ENCODE peak calls at places on chromosomes 5 and 9, in nine cellular contexts. Y is naive thymus-derived CD4-positive, alpha-beta T cell; G is body of pancreas; L is CD8-positive, alpha-beta memory T cell; C is PC-9; U is fibroblast of lung; R is HepG2; Z is stomach; J is psoas muscle. Q is an unnamed sample. For H3K36me3 and H3K4me1, the result is how much of the 10 kb centered on the place peaks cover.

GRCh38 chr9:105067895-105068580 is 140.1 kb upstream of the ABCA1 start:
- DNase-seq in Z (no peak), C (peak), G (no peak), R (no peak), L (no peak), U (peak), Y (no peak), J (no peak), Q (no peak)

GRCh38 chr5:43851741-43852140 is 248.8 kb downstream of the NNT start:
- DNase-seq in U (no peak), Y (no peak), R (no peak), Z (no peak), J (no peak), C (no peak), L (no peak), G (no peak), Q (no peak)

GRCh38 chr9:133710661-133711427 is 27.3 kb downstream of the SARDH start:
- DNase-seq in Z (no peak), U (no peak), L (no peak), G (no peak), J (peak), Y (no peak), C (no peak), R (no peak), Q (no peak)

GRCh38 chr5:112647428-112647827 is 90.3 kb upstream of the APC start:
- DNase-seq in Y (no peak), C (no peak), G (no peak), R (no peak), Z (no peak), J (no peak), U (no peak), L (no peak), Q (no peak)

GRCh38 chr5:38426493-38426892 is 130.0 kb downstream of the LIFR start:
- DNase-seq in U (peak), L (no peak), R (no peak), G (no peak), J (no peak), C (no peak), Z (no peak), Y (no peak), Q (no peak)

GRCh38 chr5:176716320-176716719 is 69.0 kb downstream of the TSPAN17 start:
- DNase-seq in C (no peak), U (peak), Z (no peak), R (no peak), Y (no peak), L (no peak), J (no peak), G (peak), Q (no peak)

GRCh38 chr9:123562844-123563346 is 206.9 kb downstream of the CRB2 start:
- DNase-seq in Z (no peak), U (peak), R (no peak), J (no peak), Y (no peak), C (no peak), L (no peak), G (peak), Q (peak)

GRCh38 chr5:102778478-102778877 is 23.4 kb downstream of the PAM start:
- DNase-seq in L (no peak), Z (no peak), C (no peak), R (no peak), Y (no peak), J (no peak), G (no peak), U (peak), Q (no peak)

GRCh38 chr5:107289030-107289714 is 381.6 kb downstream of the EFNA5 start:
- DNase-seq in Y (no peak), R (no peak), L (no peak), C (no peak), G (no peak), U (no peak), J (no peak), Z (no peak), Q (no peak)

GRCh38 chr5:96175090-96175489 is 213.4 kb upstream of the ELL2 start:
- DNase-seq in Z (no peak), U (no peak), R (no peak), L (no peak), C (no peak), J (no peak), G (no peak), Y (no peak), Q (no peak)

GRCh38 chr5:14778789-14779070 is 92.8 kb downstream of the ANKH start:
- DNase-seq in R (no peak), L (no peak), G (no peak), U (no peak), Z (no peak), Y (no peak), C (no peak), J (no peak), Q (no peak)

GRCh38 chr5:61659221-61659696 is 327.2 kb downstream of the ZSWIM6 start:
- DNase-seq in Y (no peak), G (peak), Z (peak), U (no peak), L (no peak), R (no peak), J (no peak), C (no peak), Q (no peak)

GRCh38 chr9:94017939-94018531 is 62.9 kb upstream of the BARX1 start:
- DNase-seq in C (no peak), R (no peak), G (no peak), J (no peak), Z (no peak), Y (no peak), U (peak), L (no peak), Q (no peak)

GRCh38 chr5:119323630-119324000 is 32.2 kb upstream of the TNFAIP8 start:
- DNase-seq in U (peak), Y (no peak), L (no peak), R (no peak), Z (no peak), C (peak), G (no peak), J (no peak), Q (no peak)

GRCh38 chr5:65102501-65102825 is 333.7 kb downstream of the CWC27 start:
- DNase-seq in Y (no peak), R (no peak), J (no peak), Z (no peak), U (no peak), G (no peak), C (no peak), L (no peak), Q (no peak)

GRCh38 chr9:69234683-69235082 is 60.6 kb downstream of the TJP2 start:
- DNase-seq in Y (no peak), J (no peak), G (no peak), L (no peak), Z (no peak), C (no peak), R (no peak), U (no peak), Q (no peak)

GRCh38 chr5:146151970-146152369 is 30.5 kb downstream of the LARS1 start:
- DNase-seq in Y (no peak), Z (no peak), U (no peak), C (peak), R (no peak), G (no peak), J (no peak), L (no peak), Q (no peak)

GRCh38 chr5:152907488-152908245 is 502.6 kb upstream of the NMUR2 start:
- DNase-seq in Z (no peak), Y (no peak), G (no peak), J (no peak), R (no peak), L (no peak), U (no peak), C (no peak), Q (no peak)

GRCh38 chr9:69898714-69899209 is 78.1 kb downstream of the CFAP95 start:
- DNase-seq in J (no peak), G (no peak), L (no peak), Z (no peak), R (peak), Y (no peak), U (peak), C (peak), Q (no peak)

GRCh38 chr9:79360387-79361347 is 211.1 kb upstream of the TLE4 start:
- DNase-seq in J (no peak), U (peak), Y (no peak), R (no peak), Z (no peak), L (no peak), G (no peak), C (no peak), Q (no peak)

GRCh38 chr9:70439991-70440706 is 25.7 kb upstream of the KLF9 start:
- DNase-seq in R (no peak), J (no peak), U (peak), Z (no peak), C (no peak), Y (no peak), L (no peak), G (no peak), Q (no peak)

GRCh38 chr9:124782661-124783574 is 6.0 kb downstream of the OLFML2A start:
- DNase-seq in R (no peak), Z (peak), Y (no peak), C (no peak), U (no peak), J (no peak), G (no peak), L (no peak), Q (no peak)

GRCh38 chr9:78298046-78298511 is 1.2 kb downstream of the PSAT1 start:
- DNase-seq in U (no peak), G (no peak), Y (no peak), C (no peak), L (no peak), Z (no peak), J (no peak), R (peak), Q (no peak)

GRCh38 chr9:78297672-78297961 is 692 bp downstream of the PSAT1 start:
- DNase-seq in J (no peak), R (no peak), Y (no peak), Z (no peak), G (no peak), U (no peak), L (no peak), C (peak), Q (no peak)

GRCh38 chr9:78295731-78296130 is 1.2 kb upstream of the PSAT1 start:
- DNase-seq in Y (no peak), U (no peak), Z (no peak), L (no peak), C (no peak), R (peak), J (no peak), G (no peak), Q (no peak)

GRCh38 chr9:78296208-78296892 is 575 bp upstream of the PSAT1 start:
- DNase-seq in J (peak), L (no peak), R (peak), Y (no peak), Z (peak), U (peak), C (peak), G (peak), Q (no peak)

DNA sequence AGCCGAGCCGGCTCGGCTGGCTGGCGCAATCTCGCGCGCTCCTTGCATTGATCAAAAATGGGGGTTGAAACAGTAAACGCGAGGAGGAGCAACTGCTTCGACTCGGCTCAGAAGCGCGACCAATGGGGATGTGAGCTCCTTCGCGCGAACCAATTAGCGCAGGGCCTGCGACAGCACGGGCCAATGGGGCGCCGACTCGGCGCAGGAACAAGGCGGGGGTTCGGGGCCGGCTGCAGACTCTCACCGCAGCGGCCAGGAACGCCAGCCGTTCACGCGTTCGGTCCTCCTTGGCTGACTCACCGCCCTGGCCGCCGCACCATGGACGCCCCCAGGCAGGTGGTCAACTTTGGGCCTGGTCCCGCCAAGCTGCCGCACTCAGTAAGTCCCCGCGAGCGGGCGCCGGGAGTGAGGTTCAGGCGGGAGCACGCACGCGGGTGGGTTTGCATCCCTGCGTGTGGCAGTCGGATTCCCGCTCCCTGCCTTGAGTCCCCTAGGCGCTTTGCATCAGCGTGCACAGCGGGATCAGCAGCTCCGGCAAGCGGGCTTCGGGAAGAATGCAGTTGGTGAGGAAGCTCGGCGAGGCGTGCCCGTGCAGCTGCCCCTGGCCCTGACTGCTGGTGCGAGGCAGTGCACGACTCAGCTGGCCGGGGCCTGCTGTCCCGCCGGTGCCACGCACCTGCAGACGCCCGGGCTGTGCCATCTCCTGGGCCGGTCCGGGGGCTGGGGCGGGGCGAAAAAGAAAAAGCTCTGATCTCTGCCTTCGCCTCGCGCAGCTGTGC is at the start of gene PSAT1:
- DNase-seq in C (peak), J (peak), R (peak), L (peak), U (peak), Z (peak), G (peak), Y (peak), Q (peak)
- H3K4me3 ChIP-seq in C (peak), J (peak), R (peak), L (peak), U (peak), Z (peak), G (peak), Y (peak), Q (peak)

GRCh38 chr5:32595118-32595517 is 9.8 kb downstream of the SUB1 start:
- DNase-seq in Z (no peak), U (no peak), C (peak), Y (no peak), J (no peak), L (no peak), R (no peak), G (no peak), Q (no peak)

GRCh38 chr5:32597046-32597629 is 11.8 kb downstream of the SUB1 start:
- DNase-seq in R (no peak), J (no peak), Y (no peak), G (no peak), Z (no peak), C (no peak), U (no peak), L (no peak), Q (no peak)

GRCh38 chr5:32598997-32599549 is 13.7 kb downstream of the SUB1 start:
- DNase-seq in G (no peak), J (no peak), U (no peak), L (no peak), Z (no peak), C (no peak), R (no peak), Y (no peak), Q (no peak)

GRCh38 chr5:32600057-32600622 is 14.8 kb downstream of the SUB1 start:
- DNase-seq in U (peak), G (no peak), L (no peak), Z (no peak), R (no peak), C (no peak), Y (no peak), J (no peak), Q (no peak)

DNA sequence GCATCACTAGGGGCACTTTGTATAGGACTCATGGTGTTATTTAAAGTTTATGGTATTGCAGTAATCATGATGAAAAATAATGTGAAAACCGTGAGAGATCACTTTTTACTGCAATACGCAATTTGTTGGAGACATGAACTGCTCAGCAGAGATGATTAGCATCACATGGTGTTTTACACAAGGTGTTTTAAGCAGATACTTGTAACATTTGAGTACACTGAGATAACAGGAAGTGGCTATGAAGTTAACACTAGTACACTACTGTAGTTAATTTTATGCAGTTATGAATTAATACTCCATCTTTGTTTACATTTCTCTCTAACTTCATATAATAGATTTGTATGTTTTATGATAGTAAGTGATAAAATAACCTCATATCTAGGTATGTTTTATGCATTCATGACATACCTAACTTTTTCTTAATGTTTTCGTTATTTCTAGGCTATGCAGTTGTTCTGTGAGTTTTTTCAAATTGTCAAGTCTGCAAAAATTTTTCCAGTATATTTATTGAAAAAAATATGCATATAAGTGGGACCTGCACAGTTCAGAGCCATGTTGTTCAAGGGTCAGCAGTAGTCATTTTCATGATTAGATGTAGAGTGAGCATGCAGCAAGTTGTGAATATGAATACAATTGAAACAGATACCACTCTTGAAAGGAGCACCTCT is 13.0 kb downstream of the SUB1 start:
- DNase-seq in L (no peak), Z (no peak), J (no peak), Y (no peak), U (no peak), R (no peak), C (no peak), G (no peak), Q (no peak)
- H3K36me3 ChIP-seq in L (half or more), Z (half or more), J (under half), Y (under half), U (under half), R (half or more), C (half or more), G (under half), Q (under half)

GRCh38 chr5:73678807-73679206 is 52.8 kb downstream of the ARHGEF28 start:
- DNase-seq in Y (no peak), R (no peak), Z (no peak), U (no peak), C (no peak), J (no peak), G (no peak), L (no peak), Q (no peak)
- H3K4me1 ChIP-seq in Y (under half), R (half or more), Z (under half), U (under half), C (under half), J (under half), G (under half), L (under half), Q (under half)

DNA sequence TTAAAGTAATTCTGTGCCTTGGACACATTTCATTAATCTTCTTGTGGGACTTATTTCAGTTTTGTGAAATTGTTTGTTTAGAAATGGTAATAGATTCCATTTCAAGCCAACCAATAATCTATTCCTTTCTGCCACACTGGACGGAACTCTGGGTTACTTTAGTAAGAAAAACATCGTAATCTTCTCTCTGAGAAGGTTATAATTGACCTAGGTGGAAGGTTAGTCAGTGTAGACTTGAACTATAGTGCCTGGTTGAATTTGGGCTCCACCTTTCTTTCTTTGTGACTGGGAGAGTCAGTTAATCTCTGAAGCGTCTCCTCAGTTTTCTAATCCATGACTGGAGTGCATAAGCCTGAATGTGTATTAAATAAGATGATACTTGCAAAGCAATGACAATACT is 89.7 kb upstream of the PRLR start:
- DNase-seq in R (no peak), L (no peak), Z (no peak), J (no peak), U (no peak), G (no peak), Y (no peak), C (no peak), Q (no peak)
- H3K4me3 ChIP-seq in R (no peak), L (no peak), Z (no peak), J (no peak), U (no peak), G (no peak), Y (no peak), C (no peak), Q (no peak)

GRCh38 chr5:179852993-179853547 is 5.5 kb downstream of the MRNIP start:
- DNase-seq in C (no peak), Y (no peak), Z (no peak), R (no peak), J (peak), G (no peak), L (no peak), U (no peak), Q (no peak)
- H3K36me3 ChIP-seq in C (under half), Y (under half), Z (half or more), R (under half), J (under half), G (under half), L (under half), U (under half), Q (half or more)

GRCh38 chr9:21579209-21579608 is 97.1 kb upstream of the IFNE start:
- DNase-seq in L (peak), C (no peak), J (no peak), R (no peak), Z (no peak), U (peak), G (no peak), Y (peak), Q (no peak)

GRCh38 chr9:21569721-21570120 is 87.6 kb upstream of the IFNE start:
- DNase-seq in R (no peak), U (no peak), Y (no peak), Z (no peak), C (no peak), L (no peak), J (no peak), G (no peak), Q (no peak)

GRCh38 chr9:21576331-21577189 is 94.4 kb upstream of the IFNE start:
- DNase-seq in C (peak), G (no peak), U (peak), Z (no peak), Y (peak), L (no peak), J (no peak), R (peak), Q (no peak)

GRCh38 chr9:21570643-21571275 is 88.6 kb upstream of the IFNE start:
- DNase-seq in R (no peak), L (no peak), J (no peak), Y (no peak), G (no peak), U (no peak), C (no peak), Z (no peak), Q (no peak)

DNA sequence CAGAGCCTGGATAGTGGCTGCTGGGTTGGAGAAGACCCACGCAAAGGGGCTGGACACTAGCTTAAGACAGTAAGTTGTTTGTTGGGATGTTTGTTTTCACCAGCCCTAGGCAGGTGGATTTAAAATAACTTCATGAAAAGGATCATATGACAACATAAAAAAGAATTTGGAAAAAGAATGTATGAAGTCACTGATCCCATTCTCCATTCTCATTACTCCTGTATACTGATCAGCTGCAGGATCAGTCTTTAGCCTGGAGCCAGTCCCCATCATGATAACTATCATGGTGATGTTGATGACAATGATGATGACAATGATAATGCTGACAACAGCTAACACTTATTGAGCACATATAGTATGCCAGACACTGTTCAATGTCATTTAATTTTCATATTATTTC is 92.1 kb upstream of the IFNE start:
- DNase-seq in U (no peak), C (no peak), G (no peak), L (no peak), Z (no peak), Y (no peak), J (no peak), R (no peak), Q (no peak)
- H3K4me1 ChIP-seq in U (under half), C (under half), G (under half), L (under half), Z (under half), Y (under half), J (under half), R (under half), Q (under half)

DNA sequence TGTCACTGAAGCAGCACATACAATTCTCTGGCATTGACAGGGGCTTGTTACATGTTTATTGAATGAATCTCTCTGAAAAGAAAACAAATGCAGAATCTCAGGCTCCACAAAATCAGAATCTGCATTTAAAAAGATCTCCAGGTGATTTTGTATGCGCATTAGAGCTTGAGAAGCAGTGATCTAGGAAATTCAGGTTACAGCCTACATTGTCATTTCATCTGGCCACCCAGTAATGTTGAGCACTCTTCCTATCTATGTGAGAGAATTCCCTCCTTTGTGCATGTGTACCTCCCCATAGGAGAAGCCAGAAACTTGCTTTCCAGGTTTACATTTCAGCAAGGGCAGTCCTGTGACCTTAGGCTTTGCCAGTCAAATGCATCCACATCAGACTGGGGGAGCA is 96.2 kb downstream of the KIAA1958 start:
- DNase-seq in C (no peak), Y (no peak), R (no peak), J (no peak), U (no peak), Z (no peak), G (no peak), L (no peak), Q (no peak)
- H3K4me3 ChIP-seq in C (no peak), Y (no peak), R (no peak), J (no peak), U (no peak), Z (no peak), G (no peak), L (no peak), Q (no peak)

Q was measured in tibial artery.